ENCODE peak calls at places on chromosomes 12 and 14, in seven cellular contexts. One of them, this sample, is unnamed.

GRCh38 chr14:71716371-71716770 is 215.9 kb upstream of the RGS6 start:
- DNase-seq in A549: no peak
- DNase-seq in GM12878: no peak
- DNase-seq in H1: no peak
- DNase-seq in HCT116: no peak
- DNase-seq in HepG2: no peak
- DNase-seq in K562: no peak
- DNase-seq in this sample: peak

GRCh38 chr14:22549981-22550670 is 38.9 kb downstream of the DAD1 start:
- DNase-seq in A549: no peak
- DNase-seq in GM12878: peak
- DNase-seq in H1: no peak
- DNase-seq in HCT116: no peak
- DNase-seq in HepG2: no peak
- DNase-seq in K562: no peak
- DNase-seq in this sample: peak

GRCh38 chr12:31773223-31773750 is 44.5 kb upstream of the AMN1 start:
- DNase-seq in A549: no peak
- DNase-seq in GM12878: no peak
- DNase-seq in H1: no peak
- DNase-seq in HCT116: no peak
- DNase-seq in HepG2: peak
- DNase-seq in K562: no peak
- DNase-seq in this sample: no peak

GRCh38 chr12:43758247-43758727 is 303 bp downstream of the PUS7L start:
- DNase-seq in A549: peak
- DNase-seq in GM12878: peak
- DNase-seq in H1: peak
- DNase-seq in HCT116: no peak
- DNase-seq in HepG2: peak
- DNase-seq in K562: peak
- DNase-seq in this sample: peak

GRCh38 chr12:90939382-90939781 is 15.6 kb downstream of the CCER1 start:
- DNase-seq in A549: no peak
- DNase-seq in GM12878: no peak
- DNase-seq in H1: no peak
- DNase-seq in HCT116: no peak
- DNase-seq in HepG2: no peak
- DNase-seq in K562: no peak
- DNase-seq in this sample: peak

GRCh38 chr12:91811481-91812287 is 334.0 kb downstream of the BTG1 start:
- DNase-seq in A549: peak
- DNase-seq in GM12878: peak
- DNase-seq in H1: peak
- DNase-seq in HCT116: peak
- DNase-seq in HepG2: peak
- DNase-seq in K562: peak
- DNase-seq in this sample: peak

GRCh38 chr14:31934767-31935266 is 142.3 kb upstream of the ARHGAP5 start:
- DNase-seq in A549: peak
- DNase-seq in GM12878: no peak
- DNase-seq in H1: no peak
- DNase-seq in HCT116: peak
- DNase-seq in HepG2: peak
- DNase-seq in K562: no peak
- DNase-seq in this sample: peak

GRCh38 chr12:70043490-70044138 is 199.6 kb upstream of the CNOT2 start:
- DNase-seq in A549: no peak
- DNase-seq in GM12878: no peak
- DNase-seq in H1: no peak
- DNase-seq in HCT116: no peak
- DNase-seq in HepG2: no peak
- DNase-seq in K562: no peak
- DNase-seq in this sample: no peak

GRCh38 chr12:57782608-57783465 is at the start of gene TSFM:
- DNase-seq in A549: peak
- DNase-seq in GM12878: peak
- DNase-seq in H1: peak
- DNase-seq in HCT116: peak
- DNase-seq in HepG2: peak
- DNase-seq in K562: peak
- DNase-seq in this sample: peak

GRCh38 chr14:59435987-59436386 is 29.2 kb downstream of the GPR135 start:
- DNase-seq in A549: no peak
- DNase-seq in GM12878: no peak
- DNase-seq in H1: no peak
- DNase-seq in HCT116: no peak
- DNase-seq in HepG2: no peak
- DNase-seq in K562: no peak
- DNase-seq in this sample: no peak

GRCh38 chr14:69669375-69669774 is 58.0 kb downstream of the SUSD6 start:
- DNase-seq in A549: no peak
- DNase-seq in GM12878: no peak
- DNase-seq in H1: no peak
- DNase-seq in HCT116: no peak
- DNase-seq in HepG2: no peak
- DNase-seq in K562: no peak
- DNase-seq in this sample: no peak

GRCh38 chr12:62834971-62835547 is 99.9 kb downstream of the PPM1H start:
- DNase-seq in A549: no peak
- DNase-seq in GM12878: peak
- DNase-seq in H1: no peak
- DNase-seq in HCT116: peak
- DNase-seq in HepG2: no peak
- DNase-seq in K562: no peak
- DNase-seq in this sample: peak

GRCh38 chr14:90810808-90811207 is 5.4 kb downstream of the TTC7B start:
- DNase-seq in A549: no peak
- DNase-seq in GM12878: no peak
- DNase-seq in H1: no peak
- DNase-seq in HCT116: no peak
- DNase-seq in HepG2: peak
- DNase-seq in K562: no peak
- DNase-seq in this sample: no peak

GRCh38 chr14:68634346-68634745 is 158.5 kb downstream of the ZFP36L1 start:
- DNase-seq in A549: no peak
- DNase-seq in GM12878: no peak
- DNase-seq in H1: peak
- DNase-seq in HCT116: no peak
- DNase-seq in HepG2: no peak
- DNase-seq in K562: no peak
- DNase-seq in this sample: no peak

GRCh38 chr14:38882533-38882932 is 220.5 kb downstream of the SEC23A start:
- DNase-seq in A549: no peak
- DNase-seq in GM12878: no peak
- DNase-seq in H1: no peak
- DNase-seq in HCT116: no peak
- DNase-seq in HepG2: no peak
- DNase-seq in K562: no peak
- DNase-seq in this sample: peak

GRCh38 chr14:50021261-50021660 is 95.1 kb downstream of the VCPKMT start:
- DNase-seq in A549: no peak
- DNase-seq in GM12878: peak
- DNase-seq in H1: no peak
- DNase-seq in HCT116: no peak
- DNase-seq in HepG2: no peak
- DNase-seq in K562: no peak
- DNase-seq in this sample: no peak

GRCh38 chr12:75257510-75257909 is 47.9 kb upstream of the KCNC2 start:
- DNase-seq in A549: no peak
- DNase-seq in GM12878: no peak
- DNase-seq in H1: no peak
- DNase-seq in HCT116: no peak
- DNase-seq in HepG2: no peak
- DNase-seq in K562: no peak
- DNase-seq in this sample: peak

GRCh38 chr14:29927596-29928341 is at the start of gene PRKD1:
- DNase-seq in A549: peak
- DNase-seq in GM12878: no peak
- DNase-seq in H1: peak
- DNase-seq in HCT116: no peak
- DNase-seq in HepG2: peak
- DNase-seq in K562: peak
- DNase-seq in this sample: peak

GRCh38 chr14:96085369-96085768 is 46.2 kb downstream of the C14orf132 start:
- DNase-seq in A549: no peak
- DNase-seq in GM12878: no peak
- DNase-seq in H1: no peak
- DNase-seq in HCT116: no peak
- DNase-seq in HepG2: no peak
- DNase-seq in K562: no peak
- DNase-seq in this sample: no peak

GRCh38 chr12:77131977-77132490 is 66.7 kb upstream of the E2F7 start:
- DNase-seq in A549: no peak
- DNase-seq in GM12878: no peak
- DNase-seq in H1: no peak
- DNase-seq in HCT116: no peak
- DNase-seq in HepG2: no peak
- DNase-seq in K562: no peak
- DNase-seq in this sample: no peak

GRCh38 chr12:28802706-28803438 is 346.2 kb upstream of the FAR2 start:
- DNase-seq in A549: no peak
- DNase-seq in GM12878: no peak
- DNase-seq in H1: no peak
- DNase-seq in HCT116: no peak
- DNase-seq in HepG2: no peak
- DNase-seq in K562: no peak
- DNase-seq in this sample: no peak

GRCh38 chr12:94047781-94048567 is 100.4 kb upstream of the PLXNC1 start:
- DNase-seq in A549: no peak
- DNase-seq in GM12878: peak
- DNase-seq in H1: no peak
- DNase-seq in HCT116: no peak
- DNase-seq in HepG2: no peak
- DNase-seq in K562: no peak
- DNase-seq in this sample: no peak

GRCh38 chr14:68363841-68364711 is 428.8 kb downstream of the ZFP36L1 start:
- DNase-seq in A549: no peak
- DNase-seq in GM12878: no peak
- DNase-seq in H1: peak
- DNase-seq in HCT116: no peak
- DNase-seq in HepG2: peak
- DNase-seq in K562: no peak
- DNase-seq in this sample: peak

GRCh38 chr12:52949413-52950331 is 754 bp downstream of the KRT18 start:
- DNase-seq in A549: peak
- DNase-seq in GM12878: no peak
- DNase-seq in H1: peak
- DNase-seq in HCT116: peak
- DNase-seq in HepG2: peak
- DNase-seq in K562: peak
- DNase-seq in this sample: peak

GRCh38 chr12:31922341-31923062 is 36.7 kb upstream of the RESF1 start:
- DNase-seq in A549: no peak
- DNase-seq in GM12878: no peak
- DNase-seq in H1: no peak
- DNase-seq in HCT116: peak
- DNase-seq in HepG2: peak
- DNase-seq in K562: no peak
- DNase-seq in this sample: peak

GRCh38 chr12:2319747-2320146 is 267.0 kb downstream of the CACNA1C start:
- DNase-seq in A549: no peak
- DNase-seq in GM12878: no peak
- DNase-seq in H1: no peak
- DNase-seq in HCT116: no peak
- DNase-seq in HepG2: no peak
- DNase-seq in K562: no peak
- DNase-seq in this sample: peak

GRCh38 chr12:96198970-96199369 is 4.8 kb downstream of the ELK3 start:
- DNase-seq in A549: no peak
- DNase-seq in GM12878: no peak
- DNase-seq in H1: no peak
- DNase-seq in HCT116: peak
- DNase-seq in HepG2: no peak
- DNase-seq in K562: no peak
- DNase-seq in this sample: peak

GRCh38 chr12:13328535-13328934 is 132.0 kb downstream of the EMP1 start:
- DNase-seq in A549: no peak
- DNase-seq in GM12878: no peak
- DNase-seq in H1: no peak
- DNase-seq in HCT116: no peak
- DNase-seq in HepG2: no peak
- DNase-seq in K562: no peak
- DNase-seq in this sample: no peak

DNA sequence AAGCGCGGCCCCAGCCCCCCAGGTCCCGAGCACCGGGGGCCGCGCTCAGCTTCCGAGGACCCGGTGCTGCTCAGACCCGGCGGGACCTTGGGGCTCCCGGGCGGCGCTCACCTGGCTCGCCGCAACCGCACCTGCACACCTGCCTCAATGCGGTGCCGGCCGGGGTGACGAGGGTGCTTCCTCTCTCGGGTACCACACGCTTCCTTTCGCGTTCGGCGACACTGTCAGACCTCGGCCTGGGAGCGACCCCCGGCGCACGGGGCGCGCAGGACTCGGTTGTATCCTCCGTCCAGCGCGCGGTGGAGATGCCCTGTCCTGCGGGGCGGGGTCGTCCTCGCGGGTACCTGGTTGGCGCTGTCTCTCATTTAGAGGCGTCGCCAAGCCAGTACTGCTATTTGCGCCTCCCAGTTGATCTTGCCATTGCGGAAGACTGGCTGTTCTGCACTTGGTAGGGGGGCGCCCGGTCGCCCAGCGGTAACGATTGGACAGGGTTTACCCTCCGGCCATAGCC is 718 bp downstream of the PACS2 start:
- DNase-seq in A549: peak
- DNase-seq in GM12878: no peak
- DNase-seq in H1: peak
- DNase-seq in HCT116: peak
- DNase-seq in HepG2: peak
- DNase-seq in K562: no peak
- DNase-seq in this sample: no peak
- TF ChIP-seq CEBPB in A549: no peak
- TF ChIP-seq CEBPB in GM12878: no peak
- TF ChIP-seq CEBPB in H1: no peak
- TF ChIP-seq CEBPB in HCT116: no peak
- TF ChIP-seq CEBPB in HepG2: no peak
- TF ChIP-seq CEBPB in K562: no peak
- TF ChIP-seq CEBPB in this sample: no peak

GRCh38 chr14:34212574-34212973 is 249.5 kb downstream of the SPTSSA start:
- DNase-seq in A549: no peak
- DNase-seq in GM12878: no peak
- DNase-seq in H1: no peak
- DNase-seq in HCT116: no peak
- DNase-seq in HepG2: no peak
- DNase-seq in K562: no peak
- DNase-seq in this sample: no peak
- TF ChIP-seq CEBPB in A549: no peak
- TF ChIP-seq CEBPB in GM12878: no peak
- TF ChIP-seq CEBPB in H1: no peak
- TF ChIP-seq CEBPB in HCT116: no peak
- TF ChIP-seq CEBPB in HepG2: no peak
- TF ChIP-seq CEBPB in K562: no peak
- TF ChIP-seq CEBPB in this sample: no peak

GRCh38 chr12:100128509-100128908 is 14.2 kb downstream of the BLTP3B start:
- DNase-seq in A549: peak
- DNase-seq in GM12878: no peak
- DNase-seq in H1: no peak
- DNase-seq in HCT116: no peak
- DNase-seq in HepG2: peak
- DNase-seq in K562: no peak
- DNase-seq in this sample: peak
- TF ChIP-seq CEBPB in A549: peak
- TF ChIP-seq CEBPB in GM12878: no peak
- TF ChIP-seq CEBPB in H1: peak
- TF ChIP-seq CEBPB in HCT116: peak
- TF ChIP-seq CEBPB in HepG2: peak
- TF ChIP-seq CEBPB in K562: peak
- TF ChIP-seq CEBPB in this sample: peak

GRCh38 chr14:104427126-104427851 is 152.3 kb upstream of the C14orf180 start:
- DNase-seq in A549: no peak
- DNase-seq in GM12878: no peak
- DNase-seq in H1: no peak
- DNase-seq in HCT116: no peak
- DNase-seq in HepG2: no peak
- DNase-seq in K562: no peak
- DNase-seq in this sample: no peak
- TF ChIP-seq CEBPB in A549: no peak
- TF ChIP-seq CEBPB in GM12878: no peak
- TF ChIP-seq CEBPB in H1: no peak
- TF ChIP-seq CEBPB in HCT116: no peak
- TF ChIP-seq CEBPB in HepG2: no peak
- TF ChIP-seq CEBPB in K562: no peak
- TF ChIP-seq CEBPB in this sample: no peak